ENCODE peak calls at places on chromosomes 7 and 10, in six cellular contexts. B is RWPE1, L is cardiac muscle cell, T is right cardiac atrium, G is HEK293T, J is hypothalamus. N is an unnamed sample.

GRCh38 chr10:11146402-11147171 is 128.9 kb downstream of the CELF2 start:
- DNase-seq in B (no peak), L (no peak), T (no peak), G (no peak), J (no peak), N (no peak)

GRCh38 chr7:86939197-86939814 is 120.1 kb downstream of the ELAPOR2 start:
- DNase-seq in B (peak; percentile 28), L (peak; percentile 71), T (no peak), G (peak; percentile 40), J (no peak), N (peak; percentile 17)

GRCh38 chr7:25906760-25907159 is 245.2 kb upstream of the NFE2L3 start:
- DNase-seq in B (no peak), L (no peak), T (no peak), G (no peak), J (no peak), N (no peak)

GRCh38 chr10:75226656-75227055 is 9.1 kb downstream of the COMTD1 start:
- DNase-seq in B (no peak), L (no peak), T (no peak), G (no peak), J (no peak), N (no peak)

GRCh38 chr10:93083743-93084539 is 10.2 kb downstream of the CYP26A1 start:
- DNase-seq in B (no peak), L (no peak), T (no peak), G (no peak), J (no peak), N (no peak)

GRCh38 chr7:76187246-76187645 is 14.4 kb upstream of the SRRM3 start:
- DNase-seq in B (no peak), L (no peak), T (no peak), G (no peak), J (no peak), N (no peak)

GRCh38 chr7:155850001-155850436 is 37.8 kb upstream of the SHH start:
- DNase-seq in B (no peak), L (no peak), T (no peak), G (no peak), J (no peak), N (no peak)

GRCh38 chr10:82390866-82391658 is 516.1 kb downstream of the NRG3 start:
- DNase-seq in B (no peak), L (no peak), T (no peak), G (no peak), J (no peak), N (no peak)

GRCh38 chr7:54788664-54789063 is 29.7 kb upstream of the SEC61G start:
- DNase-seq in B (peak; percentile 92), L (peak; percentile 65), T (no peak), G (peak; percentile 69), J (peak; percentile 8), N (no peak)

GRCh38 chr7:36287371-36288241 is 102.1 kb upstream of the ANLN start:
- DNase-seq in B (no peak), L (no peak), T (no peak), G (no peak), J (no peak), N (peak; percentile 8)

GRCh38 chr7:153027210-153027609 is 267.7 kb downstream of the ACTR3B start:
- DNase-seq in B (no peak), L (no peak), T (no peak), G (no peak), J (no peak), N (no peak)

GRCh38 chr7:4690953-4691856 is 9.1 kb downstream of the FOXK1 start:
- DNase-seq in B (no peak), L (no peak), T (no peak), G (no peak), J (no peak), N (no peak)

GRCh38 chr7:32298403-32299132 is 191.6 kb downstream of the LSM5 start:
- DNase-seq in B (no peak), L (peak; percentile 42), T (peak; percentile 25), G (peak; percentile 44), J (no peak), N (no peak)

GRCh38 chr10:27446091-27446918 is 57.8 kb upstream of the RAB18 start:
- DNase-seq in B (peak; percentile 30), L (peak; percentile 47), T (no peak), G (peak; percentile 8), J (no peak), N (no peak)

GRCh38 chr7:128035712-128036111 is 4.5 kb upstream of the LRRC4 start:
- DNase-seq in B (no peak), L (no peak), T (no peak), G (peak; percentile 54), J (peak; percentile 43), N (no peak)

GRCh38 chr7:137445998-137446397 is 102.5 kb upstream of the PTN start:
- DNase-seq in B (no peak), L (no peak), T (no peak), G (no peak), J (no peak), N (no peak)

GRCh38 chr10:32413513-32413912 is 32.4 kb upstream of the CCDC7 start:
- DNase-seq in B (peak; percentile 46), L (no peak), T (no peak), G (no peak), J (no peak), N (peak; percentile 2)

N was measured in effector memory CD4-positive, alpha-beta T cell.